ENCODE peak calls at places on chromosomes 4 and X, in seven cellular contexts. S is ureter; Q is cardiac muscle cell; G is A673; H is naive thymus-derived CD8-positive, alpha-beta T cell; D is activated CD8-positive, alpha-beta memory T cell treated with anti-CD3 and anti-CD28 coated beads for 24 hours; X is NCI-H345. O is an unnamed sample.

GRCh38 chrX:54824195-54824594 is 16.6 kb downstream of the MAGED2 start:
- DNase-seq in S (no peak), Q (no peak), G (no peak), H (no peak), D (no peak), X (no peak), O (no peak)

GRCh38 chr4:102219143-102219542 is 126.1 kb downstream of the SLC39A8 start:
- DNase-seq in S (no peak), Q (no peak), G (peak), H (no peak), D (no peak), X (peak), O (no peak)

GRCh38 chrX:71828086-71828485 is 64.9 kb downstream of the CXorf49B start:
- DNase-seq in S (no peak), Q (no peak), G (no peak), H (no peak), D (no peak), X (no peak), O (no peak)

GRCh38 chrX:12076046-12076445 is 62.2 kb upstream of the FRMPD4 start:
- DNase-seq in S (no peak), Q (peak), G (no peak), H (no peak), D (no peak), X (no peak), O (no peak)

GRCh38 chr4:17275836-17276235 is 236.1 kb downstream of the QDPR start:
- DNase-seq in S (no peak), Q (no peak), G (no peak), H (no peak), D (no peak), X (no peak), O (no peak)

GRCh38 chrX:29470029-29470428 is 745.3 kb upstream of the MAGEB2 start:
- DNase-seq in S (no peak), Q (peak), G (peak), H (no peak), D (no peak), X (no peak), O (no peak)

GRCh38 chr4:17941731-17942130 is 79.8 kb downstream of the LCORL start:
- DNase-seq in S (no peak), Q (no peak), G (no peak), H (no peak), D (no peak), X (no peak), O (no peak)

GRCh38 chr4:88465653-88466192 is 8.8 kb downstream of the HERC5 start:
- DNase-seq in S (no peak), Q (no peak), G (no peak), H (no peak), D (no peak), X (no peak), O (no peak)

GRCh38 chr4:1731180-1731579 is 9.9 kb downstream of the TACC3 start:
- DNase-seq in S (no peak), Q (no peak), G (no peak), H (no peak), D (no peak), X (no peak), O (no peak)

GRCh38 chr4:108030332-108030731 is 40.6 kb downstream of the HADH start:
- DNase-seq in S (no peak), Q (peak), G (peak), H (peak), D (peak), X (peak), O (no peak)

GRCh38 chrX:145190801-145191389 is 56.4 kb upstream of the SPANXN1 start:
- DNase-seq in S (no peak), Q (peak), G (peak), H (no peak), D (no peak), X (peak), O (peak)

O was measured in NCI-H526.